ENCODE peak calls at places on chromosomes 1 and 21, in ten cellular contexts. Q is heart left ventricle, T is IMR-90, S is AG09309, N is coronary artery, Y is astrocyte of the cerebellum, K is ovary, B is breast epithelium, P is prostate gland, G is GM12864. R is an unnamed sample.

GRCh38 chr1:8004803-8005573 is 21.1 kb downstream of the ERRFI1 start:
- DNase-seq in S (peak; percentile 89), K (peak; percentile 93), P (peak; percentile 97), Y (peak; percentile 76), N (peak; percentile 97), B (peak; percentile 98), G (no peak), Q (peak; percentile 85), T (peak; percentile 98), R (peak; percentile 99)

GRCh38 chr21:43767980-43768867 is 7.9 kb downstream of the CSTB start:
- DNase-seq in N (no peak), S (peak; percentile 53), T (peak; percentile 75), K (peak; percentile 54), B (no peak), P (no peak), G (no peak), Y (no peak), Q (no peak), R (peak; percentile 89)

GRCh38 chr1:116122955-116123757 is 12.0 kb downstream of the MAB21L3 start:
- DNase-seq in N (no peak), P (no peak), S (peak; percentile 83), B (no peak), Y (peak; percentile 60), G (no peak), T (peak; percentile 77), K (no peak), Q (no peak), R (peak; percentile 79)

GRCh38 chr1:56715161-56715560 is 70.0 kb downstream of the PRKAA2 start:
- DNase-seq in N (no peak), G (no peak), Q (no peak), B (no peak), P (no peak), S (no peak), Y (no peak), T (peak; percentile 27), K (no peak), R (peak; percentile 32)

GRCh38 chr1:55547441-55547840 is 332.3 kb upstream of the USP24 start:
- DNase-seq in S (peak; percentile 39), K (no peak), T (peak; percentile 31), G (no peak), B (no peak), P (no peak), Q (no peak), N (no peak), Y (no peak), R (no peak)

GRCh38 chr21:38358666-38359065 is 101.9 kb downstream of the KCNJ15 start:
- DNase-seq in Q (no peak), Y (no peak), G (no peak), P (no peak), T (no peak), S (no peak), B (no peak), N (no peak), K (no peak), R (no peak)

GRCh38 chr1:113998361-113998760 is 19.1 kb downstream of the OLFML3 start:
- DNase-seq in K (no peak), T (peak; percentile 15), S (no peak), N (no peak), G (no peak), Y (no peak), Q (no peak), P (no peak), B (no peak), R (no peak)

GRCh38 chr1:203281033-203281432 is 24.3 kb upstream of the BTG2 start:
- DNase-seq in K (no peak), N (peak; percentile 70), P (no peak), S (no peak), G (no peak), Y (no peak), T (peak; percentile 24), B (peak; percentile 17), Q (no peak), R (peak; percentile 85)

GRCh38 chr1:12615916-12616708 is 1.9 kb downstream of the DHRS3 start:
- DNase-seq in Y (no peak), P (peak; percentile 58), Q (peak; percentile 85), T (peak; percentile 62), G (no peak), K (no peak), N (peak; percentile 90), B (no peak), S (no peak), R (peak; percentile 28)

DNA sequence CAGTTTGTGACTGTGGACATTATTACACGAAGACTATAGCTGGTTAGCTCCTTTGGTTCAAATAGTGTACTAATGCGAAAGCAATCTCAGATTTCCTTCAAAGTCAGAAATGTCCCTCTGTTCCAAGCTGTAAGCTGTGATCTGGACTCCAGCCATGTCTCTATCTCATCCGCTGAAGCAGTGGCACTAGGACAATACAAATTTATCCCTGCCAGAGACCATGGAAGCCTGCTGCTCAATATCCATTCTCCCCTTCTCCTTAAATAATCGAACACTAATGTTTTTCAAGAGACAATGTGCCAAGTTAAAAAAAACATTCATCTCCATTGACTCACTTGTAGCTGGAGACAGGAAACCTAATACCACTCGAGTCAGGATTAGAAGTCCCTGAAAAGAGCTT is 38.5 kb upstream of the PGBD5 start:
- DNase-seq in G (no peak), P (no peak), K (no peak), Q (no peak), N (no peak), T (no peak), B (no peak), Y (no peak), S (no peak), R (peak; percentile 30)
- H3K4me3 ChIP-seq in G (no peak overlapping the region), P (no peak overlapping the region), K (no peak overlapping the region), Q (no peak overlapping the region), N (no peak overlapping the region), T (no peak overlapping the region), B (no peak overlapping the region), Y (no peak overlapping the region), S (no peak overlapping the region), R (no peak overlapping the region)

GRCh38 chr1:232630047-232630893 is at the start of gene SIPA1L2:
- DNase-seq in B (peak; percentile 92), Y (peak; percentile 65), T (peak; percentile 88), N (peak; percentile 92), Q (peak; percentile 98), S (peak; percentile 74), G (peak; percentile 34), P (peak; percentile 94), K (peak; percentile 93), R (peak; percentile 68)
- TF ChIP-seq CTCF in B (peak; percentile 15), Y (peak; percentile 53), T (peak; percentile 45), N (no peak), Q (peak; percentile 61), S (peak; percentile 63), G (peak; percentile 40), P (no peak), K (peak; percentile 46), R (peak; percentile 73)

GRCh38 chr1:179295356-179295755 is 1.8 kb downstream of the SOAT1 start:
- DNase-seq in N (no peak), Y (no peak), P (no peak), T (no peak), S (no peak), K (no peak), B (no peak), Q (no peak), G (no peak), R (no peak)

GRCh38 chr1:179296356-179296755 is 2.8 kb downstream of the SOAT1 start:
- DNase-seq in B (no peak), Y (no peak), P (no peak), G (no peak), T (no peak), Q (no peak), S (no peak), N (no peak), K (no peak), R (no peak)

GRCh38 chr1:179300112-179300511 is 6.5 kb downstream of the SOAT1 start:
- DNase-seq in P (no peak), N (no peak), Y (no peak), K (no peak), Q (no peak), G (no peak), B (no peak), T (no peak), S (no peak), R (no peak)

GRCh38 chr1:179298952-179299351 is 5.4 kb downstream of the SOAT1 start:
- DNase-seq in S (no peak), Y (no peak), T (no peak), G (no peak), K (no peak), B (no peak), Q (no peak), N (no peak), P (no peak), R (no peak)

DNA sequence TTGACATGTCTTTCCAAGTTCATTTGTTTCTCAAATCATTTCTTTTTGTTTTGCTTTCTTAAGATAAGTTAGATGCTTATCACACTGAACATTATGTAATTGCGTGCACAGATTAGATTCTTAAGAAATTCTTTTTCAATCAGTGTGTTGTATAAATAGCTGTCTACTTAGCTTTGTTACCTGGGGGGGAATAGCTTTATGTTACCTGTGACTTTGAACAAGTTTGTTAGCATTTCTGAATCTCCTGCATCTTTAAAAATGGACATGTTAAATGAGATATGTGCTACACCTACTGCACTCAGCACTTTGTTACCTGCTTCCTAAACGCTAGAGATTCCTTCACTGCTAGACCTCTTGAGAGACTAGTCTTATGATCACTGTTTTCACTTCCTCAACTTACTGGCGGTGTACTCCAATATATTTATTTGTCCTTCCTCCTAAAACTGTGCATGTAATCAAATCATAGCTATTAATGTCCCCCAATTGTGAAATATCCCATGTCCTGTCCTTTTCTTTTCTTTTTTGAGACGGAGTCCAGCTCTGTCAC is 3.3 kb downstream of the SOAT1 start:
- DNase-seq in S (no peak), N (no peak), G (no peak), Q (no peak), Y (no peak), K (no peak), P (no peak), B (no peak), T (no peak), R (no peak)
- H3K4me3 ChIP-seq in S (no peak overlapping the region), N (no peak overlapping the region), G (no peak overlapping the region), Q (no peak overlapping the region), Y (no peak overlapping the region), K (no peak overlapping the region), P (no peak overlapping the region), B (no peak overlapping the region), T (no peak overlapping the region), R (no peak overlapping the region)

GRCh38 chr21:42382915-42383314 is 12.9 kb downstream of the TMPRSS3 start:
- DNase-seq in S (no peak), P (no peak), K (no peak), N (no peak), Y (no peak), T (no peak), B (no peak), G (no peak), Q (no peak), R (no peak)

GRCh38 chr21:42383331-42383730 is 12.5 kb downstream of the TMPRSS3 start:
- DNase-seq in K (no peak), Q (no peak), T (no peak), Y (no peak), P (no peak), N (no peak), G (no peak), S (no peak), B (no peak), R (no peak)

GRCh38 chr21:42384184-42384583 is 11.7 kb downstream of the TMPRSS3 start:
- DNase-seq in Y (no peak), B (no peak), S (no peak), Q (no peak), G (no peak), T (no peak), P (no peak), N (no peak), K (no peak), R (no peak)

GRCh38 chr21:42379425-42380215 is 13.3 kb upstream of the TFF1 start:
- DNase-seq in Y (no peak), G (no peak), T (no peak), B (no peak), Q (no peak), K (no peak), S (no peak), P (no peak), N (no peak), R (no peak)

GRCh38 chr21:42381347-42381984 is 14.4 kb downstream of the TMPRSS3 start:
- DNase-seq in B (peak; percentile 35), Y (no peak), N (no peak), K (no peak), T (peak; percentile 46), G (no peak), Q (no peak), S (no peak), P (peak; percentile 61), R (peak; percentile 63)
- TF ChIP-seq CTCF in B (no peak), Y (peak; percentile 84), N (no peak), K (no peak), T (peak; percentile 68), G (peak; percentile 86), Q (peak; percentile 33), S (peak; percentile 60), P (peak; percentile 51), R (peak; percentile 99)

R was measured in bronchial epithelial cell.